ENCODE peak calls at places on chromosome 13, in ten cellular contexts. P is HCEC 1CT; V is ACHN; G is T-helper 17 cell; J is epithelial cell of esophagus; X is GM13976; Y is sciatic nerve; E is stimulated activated CD4-positive, alpha-beta T cell treated with anti-CD3 and anti-CD28 coated beads, Interleukin-2, amount 100 ng/mL, for 48 hours; Z is Ammon's horn; A is HFFc6. W is an unnamed sample.

GRCh38 chr13:74136089-74136658 is 2.0 kb upstream of the KLF12 start:
- DNase-seq in P (peak), V (peak), G (peak), J (peak), X (peak), Y (peak), E (peak), Z (peak), A (peak), W (peak)

GRCh38 chr13:108426893-108427292 is 157.4 kb downstream of the TNFSF13B start:
- DNase-seq in P (no peak), V (no peak), G (no peak), J (no peak), X (no peak), Y (no peak), E (no peak), Z (no peak), A (no peak), W (no peak)

GRCh38 chr13:44347905-44348304 is 25.7 kb upstream of the SERP2 start:
- DNase-seq in P (no peak), V (no peak), G (no peak), J (no peak), X (no peak), Y (no peak), E (no peak), Z (no peak), A (no peak), W (no peak)

GRCh38 chr13:102354011-102354410 is 47.8 kb downstream of the FGF14 start:
- DNase-seq in P (no peak), V (no peak), G (no peak), J (no peak), X (no peak), Y (no peak), E (no peak), Z (no peak), A (no peak), W (no peak)

GRCh38 chr13:102901615-102902305 is 55.9 kb downstream of the ERCC5 start:
- DNase-seq in P (no peak), V (no peak), G (no peak), J (peak), X (no peak), Y (no peak), E (no peak), Z (peak), A (peak), W (no peak)

GRCh38 chr13:90545070-90545840 is 802.2 kb upstream of the MIR17HG start:
- DNase-seq in P (no peak), V (no peak), G (no peak), J (peak), X (no peak), Y (no peak), E (no peak), Z (no peak), A (no peak), W (peak)

GRCh38 chr13:32840840-32841713 is 175.1 kb upstream of the KL start:
- DNase-seq in P (no peak), V (no peak), G (no peak), J (no peak), X (peak), Y (no peak), E (no peak), Z (no peak), A (no peak), W (no peak)

GRCh38 chr13:113500530-113501265 is 10.2 kb upstream of the DCUN1D2 start:
- DNase-seq in P (no peak), V (no peak), G (no peak), J (no peak), X (no peak), Y (no peak), E (no peak), Z (no peak), A (no peak), W (no peak)

GRCh38 chr13:20457670-20458069 is 68.0 kb downstream of the CRYL1 start:
- DNase-seq in P (no peak), V (no peak), G (no peak), J (no peak), X (no peak), Y (no peak), E (no peak), Z (no peak), A (no peak), W (no peak)

GRCh38 chr13:48401480-48401879 is 11.4 kb downstream of the LPAR6 start:
- DNase-seq in P (no peak), V (no peak), G (no peak), J (no peak), X (no peak), Y (no peak), E (no peak), Z (no peak), A (no peak), W (no peak)

GRCh38 chr13:23842406-23842805 is 46.8 kb downstream of the MIPEP start:
- DNase-seq in P (no peak), V (no peak), G (no peak), J (no peak), X (no peak), Y (no peak), E (no peak), Z (peak), A (no peak), W (no peak)

GRCh38 chr13:87128006-87128405 is 543.2 kb upstream of the SLITRK5 start:
- DNase-seq in P (peak), V (no peak), G (no peak), J (peak), X (no peak), Y (no peak), E (no peak), Z (peak), A (no peak), W (no peak)

GRCh38 chr13:114152831-114153371 is 20.5 kb upstream of the RASA3 start:
- DNase-seq in P (no peak), V (no peak), G (no peak), J (no peak), X (no peak), Y (no peak), E (no peak), Z (peak), A (no peak), W (no peak)

GRCh38 chr13:67230774-67231480 is 791 bp upstream of the PCDH9 start:
- DNase-seq in P (peak), V (peak), G (no peak), J (peak), X (peak), Y (peak), E (no peak), Z (peak), A (peak), W (peak)

GRCh38 chr13:74026753-74027152 is 107.5 kb downstream of the KLF12 start:
- DNase-seq in P (no peak), V (peak), G (peak), J (peak), X (peak), Y (no peak), E (peak), Z (no peak), A (no peak), W (peak)

GRCh38 chr13:39012608-39013007 is 22.0 kb upstream of the STOML3 start:
- DNase-seq in P (no peak), V (no peak), G (no peak), J (no peak), X (no peak), Y (no peak), E (no peak), Z (no peak), A (no peak), W (no peak)

GRCh38 chr13:107587681-107588080 is 627.7 kb downstream of the LIG4 start:
- DNase-seq in P (no peak), V (no peak), G (no peak), J (no peak), X (no peak), Y (no peak), E (no peak), Z (no peak), A (no peak), W (no peak)

GRCh38 chr13:26497991-26498423 is 59.5 kb upstream of the WASF3 start:
- DNase-seq in P (peak), V (no peak), G (no peak), J (peak), X (no peak), Y (no peak), E (no peak), Z (no peak), A (peak), W (peak)

GRCh38 chr13:62234780-62235530 is 819.3 kb upstream of the PCDH20 start:
- DNase-seq in P (no peak), V (no peak), G (no peak), J (no peak), X (no peak), Y (no peak), E (no peak), Z (no peak), A (no peak), W (no peak)

GRCh38 chr13:33757713-33758112 is 60.2 kb upstream of the RFC3 start:
- DNase-seq in P (no peak), V (no peak), G (no peak), J (no peak), X (no peak), Y (no peak), E (no peak), Z (peak), A (no peak), W (no peak)

GRCh38 chr13:80035096-80035495 is 305.8 kb downstream of the SPRY2 start:
- DNase-seq in P (no peak), V (no peak), G (no peak), J (no peak), X (no peak), Y (no peak), E (no peak), Z (no peak), A (no peak), W (no peak)

GRCh38 chr13:54633461-54633860 is 1604.8 kb downstream of the OLFM4 start:
- DNase-seq in P (no peak), V (no peak), G (no peak), J (no peak), X (no peak), Y (no peak), E (no peak), Z (no peak), A (no peak), W (no peak)

GRCh38 chr13:30810261-30810701 is 74.9 kb downstream of the ALOX5AP start:
- DNase-seq in P (no peak), V (no peak), G (no peak), J (peak), X (no peak), Y (no peak), E (no peak), Z (no peak), A (no peak), W (no peak)

GRCh38 chr13:30865131-30866009 is 40.7 kb upstream of the MEDAG start:
- DNase-seq in P (peak), V (peak), G (no peak), J (peak), X (peak), Y (peak), E (peak), Z (peak), A (peak), W (peak)

GRCh38 chr13:46052314-46053161 is at the start of gene ZC3H13:
- DNase-seq in P (peak), V (peak), G (peak), J (peak), X (peak), Y (peak), E (peak), Z (peak), A (peak), W (peak)

GRCh38 chr13:40910324-40911050 is 108.6 kb downstream of the ELF1 start:
- DNase-seq in P (peak), V (no peak), G (no peak), J (peak), X (no peak), Y (no peak), E (no peak), Z (no peak), A (peak), W (peak)

GRCh38 chr13:36910545-36910944 is 9.5 kb downstream of the SMAD9 start:
- DNase-seq in P (no peak), V (no peak), G (no peak), J (no peak), X (no peak), Y (no peak), E (no peak), Z (no peak), A (no peak), W (no peak)

GRCh38 chr13:29524176-29524575 is 71.3 kb downstream of the SLC7A1 start:
- DNase-seq in P (no peak), V (no peak), G (no peak), J (no peak), X (no peak), Y (no peak), E (no peak), Z (no peak), A (no peak), W (no peak)

W was measured in RWPE1.